ENCODE peak calls at places on chromosomes 11 and 22, in six cellular contexts. L is CD8-positive, alpha-beta memory T cell; C is sigmoid colon; X is GM23338; O is tibial artery; V is IMR-90. E is an unnamed sample. For H3K27me3, the result is how much of the 10 kb centered on the place peaks cover.

GRCh38 chr22:42560781-42561180 is 7.0 kb downstream of the SERHL2 start:
- DNase-seq in C (no peak), X (peak), O (no peak), V (no peak), L (no peak), E (no peak)

GRCh38 chr11:115548878-115549528 is 44.8 kb upstream of the CADM1 start:
- DNase-seq in O (no peak), C (no peak), V (no peak), L (no peak), X (peak), E (no peak)

GRCh38 chr11:125481531-125481930 is 14.5 kb downstream of the FEZ1 start:
- DNase-seq in C (no peak), X (peak), V (no peak), L (no peak), O (no peak), E (no peak)

GRCh38 chr11:57214494-57214893 is 22.6 kb downstream of the APLNR start:
- DNase-seq in V (peak), O (no peak), X (no peak), C (no peak), L (no peak), E (no peak)

GRCh38 chr11:130260735-130261134 is 54.0 kb downstream of the ZBTB44 start:
- DNase-seq in V (no peak), L (no peak), X (no peak), C (no peak), O (no peak), E (no peak)

GRCh38 chr22:20646377-20646776 is 127.5 kb upstream of the SERPIND1 start:
- DNase-seq in X (no peak), L (no peak), C (no peak), V (no peak), O (no peak), E (no peak)

GRCh38 chr22:45708145-45708544 is 36.5 kb downstream of the ATXN10 start:
- DNase-seq in C (no peak), L (no peak), X (no peak), V (no peak), O (no peak), E (no peak)

GRCh38 chr11:55342901-55343300 is at the start of gene OR4A16:
- DNase-seq in V (no peak), C (no peak), L (no peak), O (no peak), X (no peak), E (no peak)

GRCh38 chr11:131591051-131591461 is 220.6 kb downstream of the NTM start:
- DNase-seq in C (no peak), X (peak), O (no peak), V (no peak), L (no peak), E (no peak)

GRCh38 chr11:13335319-13335718 is 57.7 kb downstream of the BMAL1 start:
- DNase-seq in O (peak), V (peak), L (peak), X (peak), C (peak), E (peak)

GRCh38 chr22:44259366-44260215 is 53.2 kb downstream of the SHISAL1 start:
- DNase-seq in V (no peak), O (peak), X (no peak), C (peak), L (no peak), E (no peak)

GRCh38 chr11:93507517-93507916 is 35.7 kb downstream of the SMCO4 start:
- DNase-seq in C (no peak), L (no peak), O (no peak), V (no peak), X (no peak), E (no peak)

GRCh38 chr11:68374531-68374930 is 62.1 kb downstream of the LRP5 start:
- DNase-seq in V (peak), O (no peak), X (no peak), C (no peak), L (no peak), E (no peak)

GRCh38 chr11:11173316-11174025 is 179.6 kb downstream of the CSNK2A3 start:
- DNase-seq in X (no peak), O (no peak), L (no peak), V (no peak), C (no peak), E (no peak)

GRCh38 chr11:46513934-46514342 is 79.9 kb downstream of the AMBRA1 start:
- DNase-seq in C (peak), X (no peak), V (peak), O (peak), L (no peak), E (no peak)

GRCh38 chr11:114607753-114608459 is 12.3 kb upstream of the NXPE4 start:
- DNase-seq in C (no peak), V (no peak), L (no peak), O (no peak), X (no peak), E (no peak)

GRCh38 chr11:31050061-31050790 is 319.3 kb downstream of the DCDC1 start:
- DNase-seq in O (no peak), C (no peak), X (no peak), V (no peak), L (no peak), E (no peak)

GRCh38 chr11:110075822-110076208 is 17.4 kb upstream of the ZC3H12C start:
- DNase-seq in L (no peak), V (no peak), O (no peak), X (no peak), C (no peak), E (no peak)

GRCh38 chr11:79390477-79390876 is 50.4 kb downstream of the TENM4 start:
- DNase-seq in V (no peak), X (no peak), O (no peak), L (no peak), C (no peak), E (no peak)

GRCh38 chr22:30309981-30310672 is 16.6 kb downstream of the TBC1D10A start:
- DNase-seq in O (peak), V (peak), L (peak), X (no peak), C (peak), E (peak)

GRCh38 chr11:23730307-23730998 is 766.4 kb upstream of the LUZP2 start:
- DNase-seq in X (peak), C (no peak), L (no peak), V (no peak), O (no peak), E (no peak)

GRCh38 chr11:26297179-26297970 is 34.6 kb upstream of the ANO3 start:
- DNase-seq in O (no peak), C (no peak), L (no peak), V (peak), X (peak), E (no peak)

GRCh38 chr22:39296981-39297489 is 22.4 kb downstream of the RPL3 start:
- DNase-seq in X (no peak), C (no peak), O (no peak), L (no peak), V (no peak), E (no peak)

GRCh38 chr11:3202759-3203158 is 15.9 kb downstream of the MRGPRG start:
- DNase-seq in L (peak), O (peak), C (no peak), X (no peak), V (no peak), E (no peak)
- H3K27me3 ChIP-seq in L (under half), O (under half), C (under half), X (under half), V (half or more), E (under half)

DNA sequence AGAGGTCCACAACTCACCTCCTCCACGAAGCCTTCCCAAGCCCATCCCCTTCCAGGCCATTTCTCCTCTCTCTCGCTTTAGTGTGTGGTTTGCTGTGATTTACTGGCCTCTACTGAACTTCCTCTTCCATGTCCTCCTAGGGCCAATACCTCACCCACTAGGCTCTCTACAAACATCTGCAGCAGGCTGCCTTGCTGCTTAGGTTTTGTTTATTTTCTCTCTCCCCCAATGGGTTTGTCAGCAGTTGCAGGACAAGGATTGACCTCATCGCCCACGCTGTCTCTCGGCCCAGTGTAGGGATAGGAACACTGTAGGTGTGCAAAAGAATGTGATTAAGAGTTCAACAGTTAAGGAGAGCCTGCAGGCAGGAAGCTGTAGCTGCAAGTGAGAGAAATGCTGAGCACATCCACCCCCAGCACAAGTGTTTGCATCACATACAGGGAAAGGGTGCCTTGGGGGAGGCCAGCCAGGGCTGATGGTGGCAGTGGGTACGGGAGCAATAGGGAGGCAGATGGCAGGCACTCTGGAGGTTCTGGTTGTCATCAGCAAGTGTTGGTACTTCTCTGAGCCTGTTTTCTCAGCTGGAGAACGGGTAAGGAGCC is 1.4 kb downstream of the PC start:
- DNase-seq in C (peak), X (peak), L (peak), O (no peak), V (peak), E (peak)
- H3K27ac ChIP-seq in C (no peak), X (peak), L (no peak), O (peak), V (peak), E (peak)

DNA sequence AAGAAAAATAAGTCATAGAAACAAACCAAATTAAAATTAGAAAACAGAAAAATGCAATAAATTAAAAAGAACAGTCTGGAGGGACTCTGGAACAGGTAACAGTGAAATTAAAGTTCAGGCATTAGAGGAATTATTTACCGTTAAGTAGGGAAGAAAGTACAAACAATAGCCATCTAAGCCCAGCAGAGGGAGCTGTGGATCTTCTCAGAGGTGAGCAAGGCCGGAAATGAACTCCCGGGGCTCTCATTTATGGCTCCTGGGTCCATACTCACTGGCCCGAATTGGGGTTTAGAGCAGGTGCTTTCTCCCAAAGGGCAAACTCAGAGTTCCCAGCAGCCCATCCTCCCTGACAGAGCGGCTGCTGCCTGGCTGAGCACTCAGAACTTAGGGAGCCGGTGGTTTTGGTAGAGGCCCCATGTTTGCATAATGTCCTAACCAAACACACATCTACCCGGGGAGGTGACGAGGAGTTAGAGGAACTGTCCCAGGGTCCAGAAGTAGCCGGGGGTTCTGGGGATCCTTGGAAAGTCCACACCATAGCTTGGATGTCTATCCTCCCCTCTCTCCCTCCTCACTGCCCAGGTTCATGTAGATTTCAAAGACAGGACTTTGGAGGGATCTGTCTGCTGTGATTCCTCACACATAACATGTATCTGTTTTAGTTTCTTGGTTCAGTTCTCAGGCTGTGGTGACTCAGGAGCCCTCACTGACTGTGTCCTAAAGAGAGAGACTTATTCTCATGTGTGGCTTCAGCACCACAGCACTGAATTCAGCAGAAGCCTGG is 87.7 kb upstream of the VPREB1 start:
- DNase-seq in L (peak), V (peak), X (peak), O (peak), C (no peak), E (peak)
- H3K27me3 ChIP-seq in L (under half), V (under half), X (half or more), O (under half), C (under half), E (under half)

GRCh38 chr11:72836111-72836510 is 21.9 kb downstream of the ATG16L2 start:
- DNase-seq in O (no peak), C (peak), X (no peak), L (no peak), V (no peak), E (no peak)
- H3K27ac ChIP-seq in O (peak), C (peak), X (no peak), L (no peak), V (peak), E (no peak)

E was measured in naive thymus-derived CD4-positive, alpha-beta T cell.